ENCODE peak calls at places on chromosomes 3 and 15, in six cellular contexts. T is HTR-8/SVneo, R is Daoy, I is 8988T, P is activated gamma-delta T cell treated with Interleukin-2 at 50 U/mL for 16 hours, Y is caudate nucleus. M is an unnamed sample.

GRCh38 chr3:145981057-145981456 is 179.9 kb downstream of the PLOD2 start:
- DNase-seq in P (no peak), Y (no peak), T (no peak), I (no peak), R (no peak), M (no peak)

GRCh38 chr3:192901435-192901834 is 16.2 kb downstream of the MB21D2 start:
- DNase-seq in Y (no peak), T (no peak), P (no peak), I (no peak), R (peak; percentile 82), M (peak; percentile 59)

GRCh38 chr15:66095871-66096710 is 157.5 kb downstream of the MEGF11 start:
- DNase-seq in T (no peak), Y (no peak), I (no peak), R (no peak), P (no peak), M (no peak)

GRCh38 chr3:12442654-12443501 is 41.4 kb upstream of the TSEN2 start:
- DNase-seq in Y (no peak), P (no peak), I (no peak), R (peak; percentile 92), T (peak; percentile 30), M (no peak)

GRCh38 chr3:140686128-140686527 is 8.3 kb downstream of the TRIM42 start:
- DNase-seq in I (no peak), P (no peak), Y (no peak), R (no peak), T (no peak), M (no peak)

GRCh38 chr3:98733055-98733777 is 29.9 kb upstream of the ST3GAL6 start:
- DNase-seq in I (peak; percentile 37), P (no peak), T (peak; percentile 23), R (peak; percentile 48), Y (no peak), M (no peak)

GRCh38 chr15:48395532-48396011 is 64.3 kb downstream of the DUT start:
- DNase-seq in R (peak; percentile 79), Y (peak; percentile 53), I (no peak), T (no peak), P (no peak), M (no peak)

GRCh38 chr15:34810455-34811146 is 15.3 kb upstream of the ACTC1 start:
- DNase-seq in P (no peak), I (peak; percentile 17), T (peak; percentile 58), Y (no peak), R (peak; percentile 57), M (peak; percentile 44)

GRCh38 chr3:23656821-23657220 is 148.9 kb upstream of the UBE2E1 start:
- DNase-seq in Y (no peak), R (no peak), I (no peak), T (no peak), P (no peak), M (no peak)

GRCh38 chr3:196914866-196915265 is 27.5 kb downstream of the NCBP2 start:
- DNase-seq in P (no peak), Y (no peak), R (no peak), I (no peak), T (no peak), M (no peak)

GRCh38 chr3:134650431-134651346 is at the start of gene KY:
- DNase-seq in P (no peak), I (no peak), Y (peak; percentile 53), T (peak; percentile 37), R (peak; percentile 79), M (no peak)

GRCh38 chr3:171695476-171695875 is 114.8 kb downstream of the PLD1 start:
- DNase-seq in I (no peak), Y (no peak), P (no peak), T (no peak), R (no peak), M (no peak)

GRCh38 chr15:51298656-51299055 is 39.7 kb downstream of the CYP19A1 start:
- DNase-seq in Y (no peak), T (no peak), R (no peak), I (no peak), P (no peak), M (no peak)

GRCh38 chr3:167051421-167051820 is 328.7 kb downstream of the ZBBX start:
- DNase-seq in P (no peak), Y (no peak), I (no peak), R (no peak), T (no peak), M (no peak)

GRCh38 chr15:38885477-38885952 is 320.9 kb upstream of the RASGRP1 start:
- DNase-seq in T (no peak), P (no peak), I (no peak), Y (no peak), R (no peak), M (no peak)

GRCh38 chr3:175432338-175433025 is 573.3 kb downstream of the NAALADL2 start:
- DNase-seq in T (no peak), Y (no peak), P (no peak), I (no peak), R (peak; percentile 69), M (no peak)

GRCh38 chr15:57003418-57003817 is 85.0 kb downstream of the TCF12 start:
- DNase-seq in I (no peak), Y (no peak), T (peak; percentile 7), P (no peak), R (peak; percentile 19), M (no peak)

GRCh38 chr15:60652870-60653269 is 173.9 kb upstream of the ICE2 start:
- DNase-seq in T (no peak), R (no peak), P (no peak), Y (no peak), I (no peak), M (no peak)

GRCh38 chr15:66404532-66404931 is 17.8 kb downstream of the MAP2K1 start:
- DNase-seq in I (no peak), P (no peak), R (no peak), T (no peak), Y (no peak), M (no peak)

GRCh38 chr3:135560847-135561246 is 404.7 kb upstream of the PPP2R3A start:
- DNase-seq in Y (no peak), I (no peak), R (no peak), P (no peak), T (no peak), M (no peak)

GRCh38 chr15:99435761-99436346 is 129.9 kb upstream of the MEF2A start:
- DNase-seq in I (no peak), T (no peak), P (peak; percentile 1), R (no peak), Y (no peak), M (no peak)

GRCh38 chr3:101902041-101902440 is 52.7 kb downstream of the NFKBIZ start:
- DNase-seq in T (peak; percentile 60), Y (no peak), R (peak; percentile 81), I (peak; percentile 14), P (no peak), M (peak; percentile 86)

GRCh38 chr3:55169608-55170010 is 241.8 kb upstream of the LRTM1 start:
- DNase-seq in R (peak; percentile 89), I (no peak), P (no peak), T (peak; percentile 58), Y (no peak), M (peak; percentile 14)

GRCh38 chr3:149316427-149316826 is 17.0 kb downstream of the TM4SF18 start:
- DNase-seq in T (no peak), R (no peak), P (no peak), I (no peak), Y (no peak), M (peak; percentile 10)

GRCh38 chr3:125556314-125556713 is 36.3 kb upstream of the SNX4 start:
- DNase-seq in I (no peak), Y (no peak), R (no peak), P (no peak), T (peak; percentile 15), M (no peak)

GRCh38 chr3:190322604-190323240 is 476 bp upstream of the CLDN1 start:
- DNase-seq in Y (no peak), R (no peak), P (no peak), T (no peak), I (no peak), M (no peak)

GRCh38 chr15:98777426-98777825 is 129.1 kb downstream of the IGF1R start:
- DNase-seq in Y (no peak), T (no peak), P (no peak), R (no peak), I (no peak), M (no peak)

GRCh38 chr15:81751321-81751720 is 294.5 kb downstream of the MEX3B start:
- DNase-seq in I (no peak), T (no peak), P (no peak), Y (no peak), R (no peak), M (no peak)

GRCh38 chr3:65785065-65785645 is 253.6 kb downstream of the MAGI1 start:
- DNase-seq in Y (no peak), P (no peak), I (no peak), T (peak; percentile 41), R (peak; percentile 34), M (no peak)

GRCh38 chr3:127588675-127589577 is 1.6 kb downstream of the TPRA1 start:
- DNase-seq in R (peak; percentile 77), T (peak; percentile 73), P (no peak), I (peak; percentile 52), Y (no peak), M (peak; percentile 40)

GRCh38 chr3:147618636-147619035 is 209.5 kb downstream of the ZIC1 start:
- DNase-seq in P (no peak), Y (no peak), T (no peak), I (no peak), R (no peak), M (no peak)

GRCh38 chr3:14467723-14468620 is 65.6 kb downstream of the SLC6A6 start:
- DNase-seq in Y (no peak), T (peak; percentile 77), R (peak; percentile 32), I (peak; percentile 97), P (peak; percentile 47), M (no peak)

GRCh38 chr3:86733257-86733656 is 257.7 kb downstream of the VGLL3 start:
- DNase-seq in P (no peak), T (no peak), R (no peak), I (no peak), Y (no peak), M (no peak)

GRCh38 chr3:136920904-136921649 is 36.7 kb upstream of the IL20RB start:
- DNase-seq in T (no peak), P (no peak), I (no peak), Y (no peak), R (no peak), M (no peak)

GRCh38 chr3:186933801-186934200 is 3.5 kb downstream of the ST6GAL1 start:
- DNase-seq in I (no peak), Y (no peak), R (no peak), T (no peak), P (no peak), M (no peak)

M was measured in SW 1271.